ENCODE peak calls at places on chromosomes 6 and 20, in six cellular contexts. One of them, this sample, is unnamed.

GRCh38 chr6:19855510-19855909 is 18.3 kb downstream of the ID4 start:
- DNase-seq in H1: no peak
- DNase-seq in HepG2: no peak
- DNase-seq in GM12878: no peak
- DNase-seq in GM12891: no peak
- DNase-seq in K562: no peak
- DNase-seq in this sample: no peak

GRCh38 chr20:48766205-48766604 is 61.6 kb downstream of the PREX1 start:
- DNase-seq in H1: no peak
- DNase-seq in HepG2: no peak
- DNase-seq in GM12878: no peak
- DNase-seq in GM12891: no peak
- DNase-seq in K562: no peak
- DNase-seq in this sample: no peak

GRCh38 chr6:26306248-26306647 is 58.8 kb upstream of the BTN3A2 start:
- DNase-seq in H1: no peak
- DNase-seq in HepG2: no peak
- DNase-seq in GM12878: no peak
- DNase-seq in GM12891: no peak
- DNase-seq in K562: no peak
- DNase-seq in this sample: no peak

GRCh38 chr6:42766163-42766670 is 15.6 kb upstream of the BICRAL start:
- DNase-seq in H1: no peak
- DNase-seq in HepG2: no peak
- DNase-seq in GM12878: no peak
- DNase-seq in GM12891: no peak
- DNase-seq in K562: no peak
- DNase-seq in this sample: no peak

GRCh38 chr20:17169575-17170136 is 57.2 kb upstream of the PCSK2 start:
- DNase-seq in H1: no peak
- DNase-seq in HepG2: peak
- DNase-seq in GM12878: no peak
- DNase-seq in GM12891: no peak
- DNase-seq in K562: no peak
- DNase-seq in this sample: no peak

GRCh38 chr6:163293286-163293685 is 121.2 kb upstream of the QKI start:
- DNase-seq in H1: no peak
- DNase-seq in HepG2: no peak
- DNase-seq in GM12878: no peak
- DNase-seq in GM12891: no peak
- DNase-seq in K562: no peak
- DNase-seq in this sample: no peak

GRCh38 chr6:68134796-68135195 is 500.3 kb upstream of the ADGRB3 start:
- DNase-seq in H1: no peak
- DNase-seq in HepG2: no peak
- DNase-seq in GM12878: no peak
- DNase-seq in GM12891: no peak
- DNase-seq in K562: no peak
- DNase-seq in this sample: no peak

GRCh38 chr6:165178056-165178455 is 131.3 kb downstream of the C6orf118 start:
- DNase-seq in H1: no peak
- DNase-seq in HepG2: no peak
- DNase-seq in GM12878: no peak
- DNase-seq in GM12891: no peak
- DNase-seq in K562: no peak
- DNase-seq in this sample: no peak

GRCh38 chr20:36823126-36823525 is 49.6 kb upstream of the DSN1 start:
- DNase-seq in H1: no peak
- DNase-seq in HepG2: no peak
- DNase-seq in GM12878: no peak
- DNase-seq in GM12891: no peak
- DNase-seq in K562: no peak
- DNase-seq in this sample: no peak

GRCh38 chr6:12014027-12014872 is 2.1 kb downstream of the HIVEP1 start:
- DNase-seq in H1: no peak
- DNase-seq in HepG2: no peak
- DNase-seq in GM12878: no peak
- DNase-seq in GM12891: no peak
- DNase-seq in K562: no peak
- DNase-seq in this sample: no peak

GRCh38 chr6:34928220-34928619 is 39.2 kb downstream of the ANKS1A start:
- DNase-seq in H1: no peak
- DNase-seq in HepG2: no peak
- DNase-seq in GM12878: no peak
- DNase-seq in GM12891: no peak
- DNase-seq in K562: no peak
- DNase-seq in this sample: no peak

DNA sequence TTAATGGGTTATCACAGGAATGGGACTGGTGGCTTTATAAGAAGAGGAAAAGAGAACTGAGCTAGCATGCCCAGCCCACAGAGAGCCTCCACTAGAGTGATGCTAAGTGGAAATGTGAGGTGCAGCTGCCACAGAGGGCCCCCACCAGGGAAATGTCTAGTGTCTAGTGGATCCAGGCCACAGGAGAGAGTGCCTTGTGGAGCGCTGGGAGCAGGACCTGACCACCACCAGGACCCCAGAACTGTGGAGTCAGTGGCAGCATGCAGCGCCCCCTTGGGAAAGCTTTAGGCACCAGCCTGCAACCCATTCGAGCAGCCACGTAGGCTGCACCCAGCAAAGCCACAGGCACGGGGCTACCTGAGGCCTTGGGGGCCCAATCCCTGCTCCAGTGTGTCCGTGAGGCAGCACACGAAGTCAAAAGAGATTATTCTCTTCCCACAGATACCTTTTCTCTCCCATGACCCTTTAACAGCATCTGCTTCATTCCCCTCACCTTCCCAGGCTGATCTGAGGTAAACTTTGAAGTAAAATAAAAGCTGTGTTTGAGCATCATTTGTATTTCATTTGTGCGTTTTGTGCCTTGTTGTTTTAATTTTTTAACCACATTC is 4.4 kb downstream of the HLA-E start:
- DNase-seq in H1: no peak
- DNase-seq in HepG2: no peak
- DNase-seq in GM12878: no peak
- DNase-seq in GM12891: no peak
- DNase-seq in K562: no peak
- DNase-seq in this sample: no peak
- TF ChIP-seq POLR2AphosphoS5 in H1: no peak
- TF ChIP-seq POLR2AphosphoS5 in HepG2: no peak
- TF ChIP-seq POLR2AphosphoS5 in GM12878: peak
- TF ChIP-seq POLR2AphosphoS5 in GM12891: peak
- TF ChIP-seq POLR2AphosphoS5 in K562: no peak
- TF ChIP-seq POLR2AphosphoS5 in this sample: peak

GRCh38 chr6:27890351-27891299 is 21.6 kb downstream of the OR2B2 start:
- DNase-seq in H1: no peak
- DNase-seq in HepG2: no peak
- DNase-seq in GM12878: peak
- DNase-seq in GM12891: no peak
- DNase-seq in K562: peak
- DNase-seq in this sample: no peak
- TF ChIP-seq POLR2A in H1: peak
- TF ChIP-seq POLR2A in HepG2: no peak
- TF ChIP-seq POLR2A in GM12878: peak
- TF ChIP-seq POLR2A in GM12891: peak
- TF ChIP-seq POLR2A in K562: peak
- TF ChIP-seq POLR2A in this sample: peak

DNA sequence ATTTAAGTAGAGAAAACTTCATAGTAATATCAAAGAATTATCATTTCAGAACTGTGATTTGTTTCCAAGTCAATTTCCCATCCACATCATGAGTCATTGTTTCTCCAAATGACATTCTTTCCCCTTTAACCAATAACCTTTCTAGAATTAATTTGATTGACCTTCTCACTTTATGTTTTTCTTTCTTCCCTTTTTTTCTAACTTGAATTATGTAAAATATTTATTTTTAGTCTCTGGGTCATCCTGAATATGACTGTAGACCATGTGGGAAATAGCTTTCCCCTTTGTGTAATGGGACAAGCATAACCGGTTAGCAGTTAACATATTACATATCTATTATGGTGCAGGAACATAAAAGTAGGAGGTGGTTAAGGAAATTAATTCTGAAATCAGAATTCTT is 291.1 kb downstream of the GJA1 start:
- DNase-seq in H1: no peak
- DNase-seq in HepG2: no peak
- DNase-seq in GM12878: no peak
- DNase-seq in GM12891: no peak
- DNase-seq in K562: no peak
- DNase-seq in this sample: no peak
- TF ChIP-seq TAF1 in H1: no peak
- TF ChIP-seq TAF1 in HepG2: no peak
- TF ChIP-seq TAF1 in GM12878: no peak
- TF ChIP-seq TAF1 in GM12891: no peak
- TF ChIP-seq TAF1 in K562: no peak
- TF ChIP-seq TAF1 in this sample: no peak

DNA sequence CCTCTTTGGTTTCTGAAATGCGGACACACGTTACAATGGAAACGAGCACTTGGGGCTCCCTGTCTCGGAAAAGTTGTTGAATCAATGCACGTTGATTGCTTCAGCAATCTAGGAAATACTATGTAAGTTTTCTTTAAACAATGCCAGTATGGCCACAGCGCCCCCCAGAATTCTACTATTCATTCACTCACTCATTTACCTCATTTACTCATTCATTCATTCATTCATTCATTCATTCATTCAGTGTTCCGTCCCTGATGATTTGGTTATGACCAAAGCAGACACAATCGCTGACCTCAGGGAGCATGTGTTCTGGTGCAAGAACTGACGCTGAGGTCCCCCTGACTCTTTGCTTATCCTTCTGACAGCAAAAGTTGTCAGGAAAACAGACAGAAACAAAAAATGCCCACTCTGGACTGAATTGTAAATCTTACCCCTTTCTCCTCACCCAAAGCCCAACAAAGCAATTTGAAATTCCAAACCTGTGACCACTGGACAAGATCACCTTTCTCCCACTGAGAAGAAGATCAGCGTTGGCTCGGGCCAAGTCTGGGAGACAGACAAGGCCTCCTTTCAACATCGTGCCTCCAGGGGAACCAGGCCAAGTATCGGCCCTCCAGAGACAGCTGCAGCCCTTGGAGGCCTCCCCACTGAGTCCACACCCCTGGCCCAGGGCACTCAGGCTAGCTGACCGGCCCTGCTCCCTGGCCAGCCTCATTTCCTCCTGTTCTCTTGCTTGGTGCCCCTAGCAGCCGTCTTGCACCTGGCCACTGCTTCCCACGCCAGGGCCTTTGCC is 15.0 kb upstream of the PMEPA1 start:
- DNase-seq in H1: no peak
- DNase-seq in HepG2: no peak
- DNase-seq in GM12878: no peak
- DNase-seq in GM12891: no peak
- DNase-seq in K562: no peak
- DNase-seq in this sample: no peak
- TF ChIP-seq POLR2AphosphoS5 in H1: no peak
- TF ChIP-seq POLR2AphosphoS5 in HepG2: no peak
- TF ChIP-seq POLR2AphosphoS5 in GM12878: no peak
- TF ChIP-seq POLR2AphosphoS5 in GM12891: no peak
- TF ChIP-seq POLR2AphosphoS5 in K562: no peak
- TF ChIP-seq POLR2AphosphoS5 in this sample: no peak

DNA sequence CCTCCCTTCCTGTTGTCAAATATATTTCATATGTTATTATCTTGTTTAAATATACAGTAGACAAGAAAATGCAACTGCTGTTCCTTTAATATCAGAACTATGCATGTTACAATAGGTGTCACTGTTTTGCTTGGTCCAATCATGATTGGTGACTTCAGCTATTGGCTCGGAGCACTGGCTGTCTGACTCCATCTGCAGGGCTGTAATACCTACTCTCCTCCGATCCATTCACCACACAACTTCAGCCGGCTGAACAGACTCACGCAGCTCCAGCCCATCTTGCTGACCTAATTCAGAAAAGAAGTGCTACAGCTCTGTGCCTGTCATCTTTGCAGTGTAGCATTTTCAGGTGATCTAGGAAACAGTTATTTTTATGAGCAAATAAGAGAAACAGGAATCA is at the start of gene BTBD3:
- DNase-seq in H1: no peak
- DNase-seq in HepG2: no peak
- DNase-seq in GM12878: no peak
- DNase-seq in GM12891: no peak
- DNase-seq in K562: no peak
- DNase-seq in this sample: no peak
- TF ChIP-seq POLR2A in H1: no peak
- TF ChIP-seq POLR2A in HepG2: no peak
- TF ChIP-seq POLR2A in GM12878: no peak
- TF ChIP-seq POLR2A in GM12891: no peak
- TF ChIP-seq POLR2A in K562: no peak
- TF ChIP-seq POLR2A in this sample: no peak